ENCODE peak calls at places on chromosomes 12 and 14, in eight cellular contexts. Y, U, D, M, T, J, Z and E are unnamed samples.

GRCh38 chr14:105665951-105666277 is 139.5 kb downstream of the TMEM121 start:
- DNase-seq in U (no peak), Y (peak; percentile 35), D (no peak), M (no peak), Z (no peak), J (no peak), T (no peak), E (no peak)

GRCh38 chr14:24013654-24014514 is 25.2 kb downstream of the DHRS4L2 start:
- DNase-seq in T (no peak), M (no peak), Y (no peak), Z (no peak), U (peak; percentile 43), J (peak; percentile 54), D (no peak), E (peak; percentile 17)

GRCh38 chr12:99906786-99907185 is 78.0 kb downstream of the ANKS1B start:
- DNase-seq in T (no peak), Y (no peak), D (no peak), J (no peak), Z (no peak), M (no peak), U (no peak), E (no peak)

GRCh38 chr14:94933411-94933964 is 163.6 kb upstream of the GSC start:
- DNase-seq in J (no peak), M (no peak), D (no peak), U (no peak), Z (no peak), Y (no peak), T (no peak), E (no peak)

GRCh38 chr12:57632898-57633825 is at the start of gene B4GALNT1:
- DNase-seq in M (peak; percentile 81), J (peak; percentile 56), T (peak; percentile 79), U (peak; percentile 74), Z (peak; percentile 18), D (peak; percentile 82), Y (peak; percentile 60), E (peak; percentile 53)

GRCh38 chr12:11981174-11981733 is 89.5 kb upstream of the BCL2L14 start:
- DNase-seq in T (no peak), U (no peak), M (no peak), D (no peak), Y (no peak), J (no peak), Z (no peak), E (peak; percentile 15)

GRCh38 chr12:4579305-4580097 is 17.5 kb downstream of the DYRK4 start:
- DNase-seq in J (no peak), M (no peak), D (no peak), Y (no peak), U (peak; percentile 51), Z (no peak), T (no peak), E (no peak)

GRCh38 chr12:54853933-54854538 is at the start of gene MUCL1:
- DNase-seq in D (no peak), T (peak; percentile 65), J (peak; percentile 46), M (no peak), Y (no peak), Z (peak; percentile 18), U (peak; percentile 77), E (peak; percentile 25)

GRCh38 chr14:75985618-75986438 is at the start of gene IFT43:
- DNase-seq in M (peak; percentile 97), Z (peak; percentile 86), U (no peak), D (peak; percentile 97), Y (peak; percentile 93), T (peak; percentile 97), J (peak; percentile 91), E (peak; percentile 80)

GRCh38 chr14:75301666-75302325 is 23.2 kb downstream of the FOS start:
- DNase-seq in T (peak; percentile 78), Y (no peak), J (no peak), U (no peak), M (peak; percentile 84), D (peak; percentile 78), Z (no peak), E (no peak)

GRCh38 chr14:60222820-60223219 is 26.2 kb upstream of the PPM1A start:
- DNase-seq in Z (peak; percentile 94), Y (no peak), D (no peak), M (no peak), U (no peak), T (no peak), J (peak; percentile 52), E (no peak)

GRCh38 chr12:14950982-14951746 is 10.2 kb downstream of the ARHGDIB start:
- DNase-seq in T (no peak), M (no peak), U (peak; percentile 54), Y (no peak), D (no peak), J (no peak), Z (no peak), E (no peak)

GRCh38 chr12:100724071-100724470 is 70.5 kb upstream of the ANO4 start:
- DNase-seq in M (no peak), D (no peak), Y (no peak), J (no peak), Z (no peak), T (no peak), U (no peak), E (no peak)

GRCh38 chr14:68232643-68233055 is 413.1 kb downstream of the RAD51B start:
- DNase-seq in M (no peak), T (peak; percentile 84), J (peak; percentile 72), D (no peak), U (no peak), Y (peak; percentile 85), Z (no peak), E (no peak)

GRCh38 chr12:121017966-121018491 is 1.7 kb upstream of the C12orf43 start:
- DNase-seq in T (no peak), Z (no peak), D (no peak), M (peak; percentile 49), U (no peak), Y (no peak), J (no peak), E (no peak)

GRCh38 chr12:75735853-75736252 is 224.4 kb upstream of the KRR1 start:
- DNase-seq in J (peak; percentile 67), M (no peak), Z (peak; percentile 59), D (no peak), U (no peak), Y (no peak), T (no peak), E (no peak)

GRCh38 chr12:112007945-112008344 is 5.0 kb downstream of the TMEM116 start:
- DNase-seq in D (no peak), U (no peak), T (no peak), J (no peak), Z (no peak), Y (no peak), M (no peak), E (no peak)

GRCh38 chr12:119068129-119068856 is 87.0 kb downstream of the SRRM4 start:
- DNase-seq in T (no peak), M (no peak), D (no peak), U (no peak), Z (no peak), J (no peak), Y (no peak), E (no peak)

GRCh38 chr14:71371711-71372396 is 464.6 kb downstream of the PCNX1 start:
- DNase-seq in M (no peak), Y (no peak), U (no peak), D (no peak), Z (no peak), T (no peak), J (no peak), E (no peak)

GRCh38 chr14:42884100-42884499 is 1277.4 kb downstream of the LRFN5 start:
- DNase-seq in U (no peak), Z (no peak), M (no peak), D (no peak), J (no peak), Y (no peak), T (no peak), E (no peak)

GRCh38 chr12:122747224-122748175 is 5.1 kb upstream of the DENR start:
- DNase-seq in U (no peak), J (no peak), M (no peak), D (no peak), T (peak; percentile 22), Z (no peak), Y (no peak), E (no peak)

GRCh38 chr12:48927261-48927660 is 2.0 kb upstream of the FKBP11 start:
- DNase-seq in Y (no peak), M (no peak), J (no peak), Z (no peak), D (no peak), T (no peak), U (no peak), E (no peak)

GRCh38 chr12:49345048-49345839 is 1.4 kb upstream of the DNAJC22 start:
- DNase-seq in Y (peak; percentile 52), J (peak; percentile 50), M (peak; percentile 70), T (no peak), U (no peak), Z (no peak), D (no peak), E (no peak)

GRCh38 chr14:23284654-23285529 is 1.0 kb downstream of the HOMEZ start:
- DNase-seq in M (no peak), T (no peak), Y (no peak), J (no peak), D (no peak), Z (no peak), U (no peak), E (no peak)

GRCh38 chr14:66099931-66100330 is 386.2 kb upstream of the CCDC196 start:
- DNase-seq in M (no peak), J (no peak), U (no peak), T (no peak), D (no peak), Y (no peak), Z (no peak), E (no peak)

DNA sequence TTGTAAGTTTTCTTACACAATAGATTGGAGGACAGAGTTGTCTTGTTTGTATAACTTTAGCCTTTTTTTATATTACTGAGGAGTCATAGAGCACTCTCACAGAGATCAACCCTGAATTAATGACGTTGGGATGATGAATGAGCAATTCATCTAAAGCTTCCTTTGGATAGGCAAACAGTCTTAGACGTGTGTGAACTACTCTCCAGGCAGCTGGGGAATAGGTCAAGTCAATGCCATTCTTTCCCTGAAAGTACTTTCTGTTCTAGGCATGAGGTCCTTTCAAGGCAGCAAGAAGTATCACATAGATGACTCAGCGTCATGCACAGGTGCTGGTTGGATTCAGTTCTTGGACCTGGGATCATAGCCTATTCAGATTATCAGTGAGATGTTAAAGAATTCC is 369.1 kb upstream of the NOVA1 start:
- DNase-seq in D (no peak), Z (no peak), T (no peak), J (no peak), Y (no peak), M (no peak), U (no peak), E (no peak)
- H3K9me3 ChIP-seq in D (no peaks in the 10 kb centered on the region), Z (no peaks in the 10 kb centered on the region), T (no peaks in the 10 kb centered on the region), J (no peaks in the 10 kb centered on the region), Y (no peaks in the 10 kb centered on the region), M (no peaks in the 10 kb centered on the region), U (no peaks in the 10 kb centered on the region), E (no peaks in the 10 kb centered on the region)

GRCh38 chr12:47609806-47610205 is 96.0 kb downstream of the RPAP3 start:
- DNase-seq in J (no peak), Y (no peak), M (no peak), Z (no peak), D (no peak), T (no peak), U (no peak), E (no peak)
- H3K9me3 ChIP-seq in J (no peaks in the 10 kb centered on the region), Y (peaks cover 14% of the 10 kb centered on the region), M (no peaks in the 10 kb centered on the region), Z (peaks cover 15% of the 10 kb centered on the region), D (peaks cover 9% of the 10 kb centered on the region), T (peaks cover 10% of the 10 kb centered on the region), U (peaks cover 51% of the 10 kb centered on the region), E (no peaks in the 10 kb centered on the region)

GRCh38 chr14:79251278-79251677 is 960.0 kb downstream of the DIO2 start:
- DNase-seq in Z (no peak), J (no peak), Y (no peak), T (no peak), M (no peak), U (no peak), D (no peak), E (no peak)
- H3K9me3 ChIP-seq in Z (no peaks in the 10 kb centered on the region), J (no peaks in the 10 kb centered on the region), Y (no peaks in the 10 kb centered on the region), T (no peaks in the 10 kb centered on the region), M (no peaks in the 10 kb centered on the region), U (no peaks in the 10 kb centered on the region), D (no peaks in the 10 kb centered on the region), E (peaks cover 3% of the 10 kb centered on the region)

GRCh38 chr14:37615582-37616289 is 20.3 kb downstream of the TTC6 start:
- DNase-seq in J (no peak), T (no peak), M (no peak), Y (no peak), Z (no peak), D (no peak), U (no peak), E (no peak)
- H3K9me3 ChIP-seq in J (no peaks in the 10 kb centered on the region), T (peaks cover 28% of the 10 kb centered on the region), M (peaks cover 23% of the 10 kb centered on the region), Y (peaks cover 2% of the 10 kb centered on the region), Z (peaks cover 14% of the 10 kb centered on the region), D (peaks cover 19% of the 10 kb centered on the region), U (peaks cover 15% of the 10 kb centered on the region), E (no peaks in the 10 kb centered on the region)